ENCODE peak calls at places on chromosomes 12 and 14, in eight cellular contexts. L is heart left ventricle, P is tibial nerve, Z is A549, N is upper lobe of left lung, X is ovary, H is K562, F is uterus. E is an unnamed sample. For H3K4me1 and H3K9me3, the result is how much of the 10 kb centered on the place peaks cover.

GRCh38 chr12:110114596-110114995 is 9.6 kb upstream of the IFT81 start:
- DNase-seq in Z (no peak), N (no peak), X (no peak), P (no peak), L (no peak), F (peak), H (no peak), E (no peak)

GRCh38 chr12:1373887-1374286 is 220.5 kb downstream of the FBXL14 start:
- DNase-seq in F (no peak), H (no peak), N (no peak), X (no peak), L (no peak), Z (no peak), P (no peak), E (no peak)

GRCh38 chr14:61570961-61571299 is 124.4 kb upstream of the HIF1A start:
- DNase-seq in N (no peak), H (no peak), F (no peak), P (no peak), Z (no peak), L (no peak), X (no peak), E (no peak)

GRCh38 chr14:104782086-104782822 is 13.3 kb downstream of the AKT1 start:
- DNase-seq in N (peak), X (no peak), L (no peak), F (no peak), H (no peak), P (no peak), Z (no peak), E (no peak)

GRCh38 chr12:69000069-69000468 is 67.1 kb upstream of the CPM start:
- DNase-seq in X (no peak), F (no peak), Z (no peak), H (no peak), N (no peak), L (no peak), P (no peak), E (no peak)

GRCh38 chr12:64675795-64676194 is 65.5 kb downstream of the RASSF3 start:
- DNase-seq in Z (peak), L (peak), H (no peak), N (no peak), P (no peak), X (no peak), F (no peak), E (no peak)

GRCh38 chr12:69910739-69911138 is 85.7 kb downstream of the MYRFL start:
- DNase-seq in P (no peak), F (no peak), Z (no peak), H (no peak), L (no peak), X (no peak), N (no peak), E (no peak)

GRCh38 chr12:130829391-130830245 is 9.4 kb downstream of the STX2 start:
- DNase-seq in X (no peak), F (no peak), Z (no peak), P (no peak), L (no peak), H (no peak), N (no peak), E (no peak)

GRCh38 chr12:6936378-6936638 is 7.3 kb upstream of the RNU7-1 start:
- DNase-seq in P (no peak), Z (no peak), H (no peak), L (no peak), N (no peak), F (no peak), X (no peak), E (no peak)
- H3K4me1 ChIP-seq in P (under half), Z (under half), H (under half), L (half or more), N (half or more), F (under half), X (under half), E (under half)

DNA sequence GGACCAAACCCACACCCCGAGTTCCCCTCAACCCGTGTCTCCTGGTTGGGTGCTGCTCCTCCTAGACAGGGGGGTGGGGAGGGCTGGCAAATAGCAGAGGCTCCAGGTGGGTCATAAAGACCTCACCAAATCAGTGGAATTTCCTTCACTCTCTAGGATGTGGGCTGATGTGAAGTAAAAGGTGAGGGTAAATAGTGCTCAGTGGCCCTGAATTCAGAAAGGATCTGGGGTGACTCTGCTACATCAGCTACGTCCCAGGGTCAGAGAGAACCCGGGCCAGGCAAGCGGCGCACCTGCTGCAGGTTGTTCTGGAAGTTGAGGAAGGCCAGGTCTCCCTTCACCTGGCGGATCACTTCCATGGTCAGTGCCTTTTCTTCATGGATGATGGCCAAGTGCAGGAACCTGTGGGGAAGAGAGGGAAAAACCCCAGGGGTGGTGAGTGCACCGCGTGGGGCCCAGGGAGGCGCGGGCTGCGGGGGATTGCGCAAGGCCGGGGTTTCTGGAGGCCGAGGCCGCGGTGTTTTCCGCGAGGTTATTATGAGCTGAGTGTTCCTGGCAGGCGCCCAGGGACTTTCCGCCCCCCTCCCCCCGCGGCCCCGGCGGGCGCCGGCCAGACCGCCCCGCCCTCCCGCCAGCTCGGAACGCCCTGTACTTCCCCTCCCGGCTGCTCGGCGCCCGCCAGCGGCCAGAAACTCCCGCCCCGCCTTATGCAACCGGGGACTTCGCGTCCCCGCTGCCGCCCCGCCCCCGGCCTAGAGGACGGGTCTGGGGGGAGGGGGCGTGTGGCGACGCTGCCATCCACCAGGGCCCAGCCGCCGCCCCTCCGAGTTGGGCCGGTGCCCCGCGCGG is 928 bp downstream of the NFKBIA start:
- DNase-seq in F (peak), Z (peak), L (peak), N (peak), P (peak), H (peak), X (peak), E (peak)
- TF ChIP-seq POLR2A in F (no peak), Z (no peak), L (no peak), N (peak), P (peak), H (no peak), X (peak), E (no peak)

GRCh38 chr12:114339626-114340025 is 66.3 kb downstream of the TBX5 start:
- DNase-seq in F (no peak), N (no peak), L (no peak), Z (no peak), P (no peak), X (no peak), H (no peak), E (no peak)
- H3K9me3 ChIP-seq in F (under half), N (under half), L (under half), Z (under half), P (under half), X (under half), H (under half), E (under half)

GRCh38 chr12:124507188-124508109 is 60.0 kb downstream of the NCOR2 start:
- DNase-seq in Z (no peak), X (no peak), L (peak), N (no peak), P (peak), H (no peak), F (peak), E (no peak)
- H3K4me1 ChIP-seq in Z (under half), X (under half), L (half or more), N (half or more), P (half or more), H (half or more), F (under half), E (under half)

E was measured in breast epithelium.